ENCODE peak calls at places on chromosomes 13 and 19, in eight cellular contexts. A, X, R, J, G, B, F and Z are unnamed samples.
A peak's percentile ranks its signal among the peaks of the same experiment; 100 is the strongest.

GRCh38 chr13:106212436-106213010 is 322.9 kb downstream of the EFNB2 start:
- DNase-seq in A (no peak), X (no peak), R (no peak), J (no peak), G (no peak), B (no peak), F (peak; percentile 2), Z (no peak)

GRCh38 chr13:44451651-44452050 is 78.0 kb downstream of the SERP2 start:
- DNase-seq in A (no peak), X (no peak), R (no peak), J (no peak), G (no peak), B (no peak), F (no peak), Z (no peak)

GRCh38 chr19:45087531-45087930 is 5.4 kb upstream of the PPP1R37 start:
- DNase-seq in A (no peak), X (no peak), R (no peak), J (no peak), G (no peak), B (no peak), F (no peak), Z (no peak)

GRCh38 chr13:44274838-44275237 is 98.8 kb upstream of the SERP2 start:
- DNase-seq in A (no peak), X (no peak), R (no peak), J (no peak), G (no peak), B (no peak), F (no peak), Z (no peak)

GRCh38 chr19:377801-378581 is 31.0 kb downstream of the C2CD4C start:
- DNase-seq in A (no peak), X (no peak), R (no peak), J (no peak), G (no peak), B (no peak), F (no peak), Z (no peak)

GRCh38 chr13:78468546-78469060 is 134.7 kb downstream of the POU4F1 start:
- DNase-seq in A (no peak), X (no peak), R (no peak), J (no peak), G (no peak), B (no peak), F (no peak), Z (peak; percentile 16)

GRCh38 chr13:74675185-74675584 is 541.0 kb upstream of the KLF12 start:
- DNase-seq in A (no peak), X (no peak), R (no peak), J (no peak), G (no peak), B (no peak), F (peak; percentile 27), Z (no peak)

GRCh38 chr13:44566601-44567000 is 9.5 kb downstream of the TSC22D1 start:
- DNase-seq in A (no peak), X (no peak), R (no peak), J (no peak), G (no peak), B (no peak), F (no peak), Z (no peak)

GRCh38 chr13:110576736-110577476 is 15.4 kb upstream of the RAB20 start:
- DNase-seq in A (no peak), X (no peak), R (no peak), J (no peak), G (no peak), B (no peak), F (no peak), Z (no peak)

GRCh38 chr19:7348587-7349230 is at the start of gene ARHGEF18:
- DNase-seq in A (no peak), X (no peak), R (peak; percentile 63), J (no peak), G (no peak), B (no peak), F (no peak), Z (no peak)

GRCh38 chr13:37960427-37960826 is 90.9 kb upstream of the TRPC4 start:
- DNase-seq in A (no peak), X (no peak), R (no peak), J (no peak), G (no peak), B (no peak), F (no peak), Z (no peak)

GRCh38 chr13:51921790-51922740 is 60.3 kb downstream of the CCDC70 start:
- DNase-seq in A (no peak), X (no peak), R (no peak), J (no peak), G (no peak), B (no peak), F (no peak), Z (no peak)

GRCh38 chr19:10335149-10336053 is 2.1 kb upstream of the RAVER1 start:
- DNase-seq in A (no peak), X (no peak), R (peak; percentile 57), J (no peak), G (peak; percentile 58), B (no peak), F (no peak), Z (no peak)

GRCh38 chr13:25242956-25243355 is 44.3 kb downstream of the MTMR6 start:
- DNase-seq in A (no peak), X (no peak), R (no peak), J (no peak), G (no peak), B (no peak), F (no peak), Z (no peak)

GRCh38 chr13:106795847-106796246 is 227.9 kb upstream of the ARGLU1 start:
- DNase-seq in A (no peak), X (no peak), R (no peak), J (no peak), G (no peak), B (no peak), F (no peak), Z (no peak)

GRCh38 chr13:80336335-80336734 is 4.6 kb downstream of the SPRY2 start:
- DNase-seq in A (no peak), X (no peak), R (no peak), J (no peak), G (no peak), B (no peak), F (peak; percentile 15), Z (peak; percentile 39)

GRCh38 chr13:32315255-32316029 is at the start of the genes BRCA2 and ZAR1L:
- DNase-seq in A (peak; percentile 69), X (peak; percentile 76), R (peak; percentile 96), J (peak; percentile 89), G (peak; percentile 89), B (peak; percentile 87), F (peak; percentile 95), Z (peak; percentile 84)

GRCh38 chr19:43765109-43765876 is 10.5 kb upstream of the SMG9 start:
- DNase-seq in A (no peak), X (peak; percentile 89), R (peak; percentile 61), J (peak; percentile 97), G (peak; percentile 32), B (no peak), F (peak; percentile 99), Z (no peak)